ENCODE peak calls at places on chromosomes 5 and 9, in five cellular contexts. D is uterus, G is transverse colon, J is tibial nerve, C is breast epithelium. K is an unnamed sample. For H3K4me1, the result is how much of the 10 kb centered on the place peaks cover.

GRCh38 chr5:124908603-124909451 is 162.4 kb upstream of the ZNF608 start:
- DNase-seq in D (no peak), G (no peak), J (no peak), C (no peak), K (no peak)

GRCh38 chr9:77997611-77998349 is 33.8 kb downstream of the GNAQ start:
- DNase-seq in D (no peak), G (no peak), J (no peak), C (no peak), K (no peak)

GRCh38 chr5:180340856-180341255 is 12.3 kb downstream of the GFPT2 start:
- DNase-seq in D (no peak), G (no peak), J (no peak), C (no peak), K (no peak)

GRCh38 chr5:86909461-86909881 is 291.7 kb downstream of the COX7C start:
- DNase-seq in D (no peak), G (no peak), J (no peak), C (no peak), K (no peak)

GRCh38 chr9:124212381-124213050 is 45.2 kb upstream of the NEK6 start:
- DNase-seq in D (no peak), G (no peak), J (no peak), C (no peak), K (no peak)

GRCh38 chr5:107422494-107422893 is 248.2 kb downstream of the EFNA5 start:
- DNase-seq in D (no peak), G (no peak), J (no peak), C (no peak), K (no peak)

GRCh38 chr5:113336975-113337374 is 97.8 kb downstream of the TSSK1B start:
- DNase-seq in D (peak), G (no peak), J (peak), C (no peak), K (no peak)

GRCh38 chr5:56429110-56429561 is 196.0 kb upstream of the ANKRD55 start:
- DNase-seq in D (no peak), G (no peak), J (no peak), C (peak), K (no peak)

GRCh38 chr5:108119123-108119522 is 262.8 kb downstream of the FBXL17 start:
- DNase-seq in D (no peak), G (no peak), J (no peak), C (no peak), K (no peak)

GRCh38 chr5:62466228-62466627 is 53.7 kb downstream of the IPO11 start:
- DNase-seq in D (no peak), G (no peak), J (no peak), C (no peak), K (no peak)

GRCh38 chr5:170254056-170254455 is 21.3 kb downstream of the C5orf58 start:
- DNase-seq in D (no peak), G (no peak), J (no peak), C (peak), K (no peak)

GRCh38 chr5:141084487-141084989 is 9.9 kb upstream of the PCDHB2 start:
- DNase-seq in D (peak), G (peak), J (peak), C (peak), K (no peak)

GRCh38 chr5:55320571-55320970 is 12.8 kb downstream of the MTREX start:
- DNase-seq in D (no peak), G (no peak), J (no peak), C (no peak), K (no peak)

GRCh38 chr9:92720807-92721535 is 43.7 kb downstream of the BICD2 start:
- DNase-seq in D (no peak), G (no peak), J (no peak), C (peak), K (no peak)

GRCh38 chr9:33489070-33489469 is 15.3 kb upstream of the NOL6 start:
- DNase-seq in D (no peak), G (no peak), J (no peak), C (no peak), K (no peak)

GRCh38 chr5:159097461-159098284 is 2.0 kb downstream of the EBF1 start:
- DNase-seq in D (peak), G (no peak), J (peak), C (no peak), K (no peak)

GRCh38 chr5:150105898-150106615 is 19.7 kb upstream of the CSF1R start:
- DNase-seq in D (no peak), G (no peak), J (no peak), C (no peak), K (no peak)

GRCh38 chr5:132069561-132069960 is 4.0 kb upstream of the CSF2 start:
- DNase-seq in D (no peak), G (no peak), J (no peak), C (no peak), K (no peak)

GRCh38 chr5:69360442-69360841 is 8.9 kb downstream of the AK6 start:
- DNase-seq in D (no peak), G (no peak), J (no peak), C (no peak), K (no peak)

GRCh38 chr5:53091304-53091703 is 18.3 kb downstream of the MOCS2 start:
- DNase-seq in D (no peak), G (no peak), J (no peak), C (no peak), K (no peak)

GRCh38 chr9:87701491-87701890 is 24.4 kb upstream of the CTSL start:
- DNase-seq in D (no peak), G (no peak), J (no peak), C (no peak), K (no peak)

GRCh38 chr5:18281947-18282557 is 647.8 kb downstream of the TAF11L14 start:
- DNase-seq in D (no peak), G (no peak), J (no peak), C (no peak), K (no peak)

GRCh38 chr5:68711311-68712200 is 382.3 kb upstream of the SLC30A5 start:
- DNase-seq in D (no peak), G (no peak), J (no peak), C (no peak), K (no peak)

GRCh38 chr9:34408173-34408572 is 31.5 kb upstream of the MYORG start:
- DNase-seq in D (no peak), G (no peak), J (no peak), C (no peak), K (no peak)

GRCh38 chr9:22054076-22054475 is 45.0 kb upstream of the CDKN2B start:
- DNase-seq in D (no peak), G (no peak), J (no peak), C (no peak), K (no peak)

GRCh38 chr9:37925786-37926736 is 22.1 kb upstream of the SLC25A51 start:
- DNase-seq in D (no peak), G (no peak), J (no peak), C (no peak), K (no peak)

GRCh38 chr5:148998174-148998797 is 64.6 kb downstream of the SH3TC2 start:
- DNase-seq in D (no peak), G (no peak), J (peak), C (peak), K (no peak)

GRCh38 chr9:70439991-70440706 is 25.7 kb upstream of the KLF9 start:
- DNase-seq in D (no peak), G (no peak), J (no peak), C (no peak), K (no peak)

GRCh38 chr9:124423591-124423990 is 8.3 kb upstream of the PSMB7 start:
- DNase-seq in D (no peak), G (no peak), J (no peak), C (no peak), K (no peak)

GRCh38 chr9:83957029-83957513 is 22.9 kb downstream of the HNRNPK start:
- DNase-seq in D (no peak), G (peak), J (no peak), C (no peak), K (no peak)

GRCh38 chr9:114304416-114305188 is 18.3 kb upstream of the ORM1 start:
- DNase-seq in D (peak), G (peak), J (no peak), C (no peak), K (no peak)

GRCh38 chr5:23053846-23054245 is 200.7 kb upstream of the CDH12 start:
- DNase-seq in D (no peak), G (no peak), J (no peak), C (no peak), K (no peak)

GRCh38 chr9:4674783-4675182 is 4.6 kb upstream of the CDC37L1 start:
- DNase-seq in D (no peak), G (no peak), J (no peak), C (no peak), K (no peak)

GRCh38 chr5:98563885-98564653 is 209.4 kb upstream of the RGMB start:
- DNase-seq in D (no peak), G (no peak), J (no peak), C (no peak), K (no peak)

GRCh38 chr9:87620727-87621322 is 105.1 kb upstream of the CTSL start:
- DNase-seq in D (no peak), G (no peak), J (no peak), C (no peak), K (no peak)

GRCh38 chr9:80595192-80595591 is 1023.4 kb downstream of the TLE4 start:
- DNase-seq in D (no peak), G (no peak), J (no peak), C (no peak), K (no peak)

GRCh38 chr9:19946446-19947109 is 157.7 kb upstream of the SLC24A2 start:
- DNase-seq in D (no peak), G (no peak), J (no peak), C (no peak), K (no peak)

GRCh38 chr9:68651280-68651893 is 53.7 kb upstream of the PIP5K1B start:
- DNase-seq in D (no peak), G (no peak), J (no peak), C (no peak), K (no peak)

GRCh38 chr5:31452314-31452713 is 79.6 kb downstream of the DROSHA start:
- DNase-seq in D (no peak), G (no peak), J (no peak), C (no peak), K (no peak)

GRCh38 chr9:126722922-126723806 is 81.7 kb upstream of the ZBTB43 start:
- DNase-seq in D (peak), G (peak), J (peak), C (no peak), K (no peak)

GRCh38 chr9:121541945-121542344 is 42.3 kb upstream of the GGTA1 start:
- DNase-seq in D (no peak), G (no peak), J (no peak), C (no peak), K (no peak)

GRCh38 chr9:121550041-121550440 is 50.4 kb upstream of the GGTA1 start:
- DNase-seq in D (no peak), G (no peak), J (no peak), C (no peak), K (no peak)

GRCh38 chr9:121545875-121546423 is 46.3 kb upstream of the GGTA1 start:
- DNase-seq in D (peak), G (peak), J (peak), C (peak), K (peak)

GRCh38 chr9:121541256-121541655 is 41.6 kb upstream of the GGTA1 start:
- DNase-seq in D (no peak), G (no peak), J (no peak), C (no peak), K (no peak)

GRCh38 chr9:121545148-121545874 is 45.7 kb upstream of the GGTA1 start:
- DNase-seq in D (no peak), G (no peak), J (no peak), C (no peak), K (no peak)
- TF ChIP-seq CTCF in D (no peak), G (no peak), J (no peak), C (no peak), K (no peak)

DNA sequence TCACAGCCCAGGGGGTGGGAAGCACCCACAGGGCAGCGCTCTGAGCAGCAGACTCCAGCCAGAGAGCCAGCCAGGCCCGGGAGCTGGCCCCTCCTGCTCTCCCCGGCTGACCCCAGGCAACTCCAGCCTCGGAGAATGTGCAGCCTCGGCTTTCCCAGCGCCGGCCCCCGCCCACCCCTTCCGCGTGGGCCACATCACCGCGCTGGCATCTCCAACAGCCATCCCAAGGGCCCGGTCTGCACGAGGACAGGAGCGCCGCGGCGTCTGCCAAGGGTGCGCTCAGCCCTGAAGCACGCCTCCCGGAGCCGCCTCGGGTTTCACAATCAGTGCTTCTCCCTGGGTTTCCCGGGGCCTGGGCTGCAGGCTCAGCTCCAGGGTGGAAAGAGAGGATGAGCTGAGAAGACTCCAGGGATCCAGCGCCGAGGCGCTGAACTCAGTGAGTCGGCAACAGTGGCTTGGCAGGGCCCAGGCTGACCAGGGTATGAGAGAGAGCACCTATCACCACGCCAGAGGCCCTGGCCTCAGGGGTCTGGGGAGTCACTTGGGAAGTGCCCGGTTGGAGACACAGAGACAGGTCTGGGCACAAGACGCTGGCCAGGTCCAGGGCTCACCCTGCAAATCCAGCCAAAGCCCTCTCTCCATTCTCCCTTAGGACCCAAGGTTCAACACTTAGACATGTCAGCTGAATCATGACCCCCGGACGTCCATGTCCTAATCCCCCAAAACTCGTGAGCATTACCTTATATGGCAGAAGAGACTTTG is 79.6 kb downstream of the ADAMTS2 start:
- DNase-seq in D (peak), G (peak), J (peak), C (peak), K (no peak)
- H3K4me1 ChIP-seq in D (under half), G (under half), J (under half), C (under half), K (under half)

GRCh38 chr5:139394654-139395566 is at the start of gene PROB1:
- DNase-seq in D (no peak), G (no peak), J (no peak), C (no peak), K (no peak)
- TF ChIP-seq POLR2A in D (no peak), G (no peak), J (no peak), C (no peak), K (no peak)

GRCh38 chr5:157308826-157309465 is 43.0 kb downstream of the CYFIP2 start:
- DNase-seq in D (no peak), G (no peak), J (no peak), C (no peak), K (no peak)
- TF ChIP-seq CTCF in D (no peak), G (peak), J (no peak), C (no peak), K (no peak)

GRCh38 chr9:131837836-131838235 is 98.0 kb upstream of the RAPGEF1 start:
- DNase-seq in D (no peak), G (no peak), J (no peak), C (no peak), K (no peak)

GRCh38 chr9:131839281-131840084 is 99.6 kb upstream of the RAPGEF1 start:
- DNase-seq in D (no peak), G (peak), J (no peak), C (no peak), K (no peak)

GRCh38 chr9:131837316-131837715 is 97.4 kb upstream of the RAPGEF1 start:
- DNase-seq in D (no peak), G (no peak), J (no peak), C (no peak), K (no peak)

GRCh38 chr9:131840220-131840619 is 100.3 kb upstream of the RAPGEF1 start:
- DNase-seq in D (no peak), G (no peak), J (no peak), C (no peak), K (no peak)

DNA sequence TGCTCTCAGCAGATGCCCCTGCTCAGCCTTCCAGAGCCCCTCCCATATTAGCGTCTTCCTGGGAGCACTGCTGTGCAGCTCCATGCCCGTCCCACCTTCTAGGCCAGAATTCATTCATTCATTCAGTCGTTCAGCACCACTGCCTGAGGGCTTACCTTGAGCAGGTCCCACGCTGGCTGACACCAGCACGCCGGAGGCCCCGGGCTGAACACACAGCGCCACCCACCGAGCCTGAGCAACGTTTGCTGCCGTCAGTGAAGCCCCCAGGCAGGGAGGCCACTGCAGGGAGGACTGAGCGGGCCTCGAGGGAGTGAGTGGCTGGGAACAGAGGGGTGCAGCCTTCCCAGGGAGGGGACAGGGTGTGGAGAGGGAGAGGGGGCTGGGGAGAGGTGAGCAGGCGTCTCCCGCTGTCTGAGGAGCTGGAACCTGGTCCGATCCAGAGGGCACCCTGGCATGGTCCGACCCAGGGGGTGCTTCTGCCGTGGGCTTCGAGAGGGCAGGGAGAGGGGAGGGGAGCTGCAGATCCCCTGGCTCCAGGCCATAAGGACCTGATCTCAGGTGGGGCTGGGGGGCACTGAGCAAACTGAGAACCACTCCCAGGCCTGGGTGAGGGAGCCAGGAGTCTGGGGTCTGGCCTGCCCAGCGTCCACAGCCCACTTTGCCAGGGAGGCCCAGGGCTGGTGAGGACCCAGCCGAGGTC is 98.9 kb upstream of the RAPGEF1 start:
- DNase-seq in D (no peak), G (no peak), J (no peak), C (no peak), K (no peak)
- H3K4me1 ChIP-seq in D (under half), G (under half), J (under half), C (under half), K (under half)

GRCh38 chr9:100473271-100474081 is 527 bp downstream of the TMEFF1 start:
- DNase-seq in D (no peak), G (peak), J (no peak), C (no peak), K (no peak)
- TF ChIP-seq POLR2A in D (no peak), G (no peak), J (no peak), C (no peak), K (no peak)